ENCODE peak calls at places on chromosomes 4 and X, in eight cellular contexts. One of them, this sample, is unnamed.

GRCh38 chr4:10442976-10443375 is 14.2 kb downstream of the ZNF518B start:
- DNase-seq in PC-9: no peak
- DNase-seq in neural crest cell: no peak
- DNase-seq in progenitor cell of endocrine pancreas: no peak
- DNase-seq in AG04449: no peak
- DNase-seq in retinal pigment epithelial cell: no peak
- DNase-seq in AG10803: no peak
- DNase-seq in astrocyte of the cerebellum: no peak
- DNase-seq in this sample: no peak

GRCh38 chr4:88148560-88148959 is 9.9 kb downstream of the ABCG2 start:
- DNase-seq in PC-9: no peak
- DNase-seq in neural crest cell: no peak
- DNase-seq in progenitor cell of endocrine pancreas: no peak
- DNase-seq in AG04449: no peak
- DNase-seq in retinal pigment epithelial cell: no peak
- DNase-seq in AG10803: no peak
- DNase-seq in astrocyte of the cerebellum: no peak
- DNase-seq in this sample: no peak

GRCh38 chrX:45992402-45993123 is 552.7 kb downstream of the ZNF674 start:
- DNase-seq in PC-9: peak
- DNase-seq in neural crest cell: no peak
- DNase-seq in progenitor cell of endocrine pancreas: no peak
- DNase-seq in AG04449: no peak
- DNase-seq in retinal pigment epithelial cell: no peak
- DNase-seq in AG10803: no peak
- DNase-seq in astrocyte of the cerebellum: no peak
- DNase-seq in this sample: no peak

GRCh38 chrX:39724544-39724943 is 373.2 kb downstream of the BCOR start:
- DNase-seq in PC-9: no peak
- DNase-seq in neural crest cell: no peak
- DNase-seq in progenitor cell of endocrine pancreas: no peak
- DNase-seq in AG04449: no peak
- DNase-seq in retinal pigment epithelial cell: no peak
- DNase-seq in AG10803: no peak
- DNase-seq in astrocyte of the cerebellum: no peak
- DNase-seq in this sample: no peak

GRCh38 chrX:34619920-34620319 is 37.2 kb downstream of the TMEM47 start:
- DNase-seq in PC-9: no peak
- DNase-seq in neural crest cell: no peak
- DNase-seq in progenitor cell of endocrine pancreas: no peak
- DNase-seq in AG04449: no peak
- DNase-seq in retinal pigment epithelial cell: no peak
- DNase-seq in AG10803: no peak
- DNase-seq in astrocyte of the cerebellum: no peak
- DNase-seq in this sample: no peak

GRCh38 chrX:23810279-23810678 is 27.3 kb downstream of the SAT1 start:
- DNase-seq in PC-9: no peak
- DNase-seq in neural crest cell: no peak
- DNase-seq in progenitor cell of endocrine pancreas: no peak
- DNase-seq in AG04449: no peak
- DNase-seq in retinal pigment epithelial cell: no peak
- DNase-seq in AG10803: no peak
- DNase-seq in astrocyte of the cerebellum: no peak
- DNase-seq in this sample: no peak

GRCh38 chr4:26032572-26033320 is 118.7 kb downstream of the SMIM20 start:
- DNase-seq in PC-9: no peak
- DNase-seq in neural crest cell: no peak
- DNase-seq in progenitor cell of endocrine pancreas: no peak
- DNase-seq in AG04449: peak
- DNase-seq in retinal pigment epithelial cell: no peak
- DNase-seq in AG10803: peak
- DNase-seq in astrocyte of the cerebellum: peak
- DNase-seq in this sample: peak

GRCh38 chr4:183906736-183907651 is 1.9 kb downstream of the STOX2 start:
- DNase-seq in PC-9: no peak
- DNase-seq in neural crest cell: peak
- DNase-seq in progenitor cell of endocrine pancreas: peak
- DNase-seq in AG04449: no peak
- DNase-seq in retinal pigment epithelial cell: no peak
- DNase-seq in AG10803: no peak
- DNase-seq in astrocyte of the cerebellum: no peak
- DNase-seq in this sample: no peak

GRCh38 chr4:2795558-2796260 is 2.8 kb downstream of the SH3BP2 start:
- DNase-seq in PC-9: no peak
- DNase-seq in neural crest cell: no peak
- DNase-seq in progenitor cell of endocrine pancreas: no peak
- DNase-seq in AG04449: no peak
- DNase-seq in retinal pigment epithelial cell: no peak
- DNase-seq in AG10803: no peak
- DNase-seq in astrocyte of the cerebellum: no peak
- DNase-seq in this sample: no peak

GRCh38 chrX:154313147-154313546 is 17.6 kb downstream of the TKTL1 start:
- DNase-seq in PC-9: no peak
- DNase-seq in neural crest cell: peak
- DNase-seq in progenitor cell of endocrine pancreas: no peak
- DNase-seq in AG04449: no peak
- DNase-seq in retinal pigment epithelial cell: no peak
- DNase-seq in AG10803: no peak
- DNase-seq in astrocyte of the cerebellum: no peak
- DNase-seq in this sample: no peak

GRCh38 chr4:24248674-24249644 is 335.4 kb downstream of the DHX15 start:
- DNase-seq in PC-9: no peak
- DNase-seq in neural crest cell: no peak
- DNase-seq in progenitor cell of endocrine pancreas: no peak
- DNase-seq in AG04449: no peak
- DNase-seq in retinal pigment epithelial cell: no peak
- DNase-seq in AG10803: no peak
- DNase-seq in astrocyte of the cerebellum: no peak
- DNase-seq in this sample: no peak

GRCh38 chr4:828641-829271 is 2.8 kb upstream of the CPLX1 start:
- DNase-seq in PC-9: no peak
- DNase-seq in neural crest cell: no peak
- DNase-seq in progenitor cell of endocrine pancreas: no peak
- DNase-seq in AG04449: no peak
- DNase-seq in retinal pigment epithelial cell: no peak
- DNase-seq in AG10803: no peak
- DNase-seq in astrocyte of the cerebellum: no peak
- DNase-seq in this sample: no peak

GRCh38 chr4:108651068-108651794 is 832 bp downstream of the OSTC start:
- DNase-seq in PC-9: peak
- DNase-seq in neural crest cell: peak
- DNase-seq in progenitor cell of endocrine pancreas: no peak
- DNase-seq in AG04449: no peak
- DNase-seq in retinal pigment epithelial cell: no peak
- DNase-seq in AG10803: peak
- DNase-seq in astrocyte of the cerebellum: peak
- DNase-seq in this sample: no peak

GRCh38 chrX:14927391-14927790 is 54.2 kb downstream of the MOSPD2 start:
- DNase-seq in PC-9: no peak
- DNase-seq in neural crest cell: no peak
- DNase-seq in progenitor cell of endocrine pancreas: no peak
- DNase-seq in AG04449: no peak
- DNase-seq in retinal pigment epithelial cell: no peak
- DNase-seq in AG10803: peak
- DNase-seq in astrocyte of the cerebellum: peak
- DNase-seq in this sample: no peak

GRCh38 chr4:140137654-140138053 is 16.3 kb downstream of the MAML3 start:
- DNase-seq in PC-9: peak
- DNase-seq in neural crest cell: no peak
- DNase-seq in progenitor cell of endocrine pancreas: no peak
- DNase-seq in AG04449: no peak
- DNase-seq in retinal pigment epithelial cell: no peak
- DNase-seq in AG10803: peak
- DNase-seq in astrocyte of the cerebellum: no peak
- DNase-seq in this sample: no peak

GRCh38 chr4:1192091-1192492 is 19.7 kb upstream of the SPON2 start:
- DNase-seq in PC-9: peak
- DNase-seq in neural crest cell: no peak
- DNase-seq in progenitor cell of endocrine pancreas: no peak
- DNase-seq in AG04449: peak
- DNase-seq in retinal pigment epithelial cell: peak
- DNase-seq in AG10803: peak
- DNase-seq in astrocyte of the cerebellum: peak
- DNase-seq in this sample: peak

GRCh38 chr4:52713456-52713937 is 37.7 kb downstream of the ERVMER34-1 start:
- DNase-seq in PC-9: no peak
- DNase-seq in neural crest cell: no peak
- DNase-seq in progenitor cell of endocrine pancreas: no peak
- DNase-seq in AG04449: no peak
- DNase-seq in retinal pigment epithelial cell: no peak
- DNase-seq in AG10803: no peak
- DNase-seq in astrocyte of the cerebellum: no peak
- DNase-seq in this sample: no peak

GRCh38 chrX:68693481-68694410 is 46.3 kb downstream of the STARD8 start:
- DNase-seq in PC-9: no peak
- DNase-seq in neural crest cell: peak
- DNase-seq in progenitor cell of endocrine pancreas: peak
- DNase-seq in AG04449: no peak
- DNase-seq in retinal pigment epithelial cell: no peak
- DNase-seq in AG10803: peak
- DNase-seq in astrocyte of the cerebellum: peak
- DNase-seq in this sample: no peak

GRCh38 chrX:13094780-13095425 is 50.5 kb upstream of the FAM9C start:
- DNase-seq in PC-9: no peak
- DNase-seq in neural crest cell: no peak
- DNase-seq in progenitor cell of endocrine pancreas: no peak
- DNase-seq in AG04449: no peak
- DNase-seq in retinal pigment epithelial cell: no peak
- DNase-seq in AG10803: peak
- DNase-seq in astrocyte of the cerebellum: no peak
- DNase-seq in this sample: no peak

GRCh38 chr4:111641813-111642579 is 503.3 kb upstream of the FAM241A start:
- DNase-seq in PC-9: peak
- DNase-seq in neural crest cell: peak
- DNase-seq in progenitor cell of endocrine pancreas: peak
- DNase-seq in AG04449: peak
- DNase-seq in retinal pigment epithelial cell: peak
- DNase-seq in AG10803: peak
- DNase-seq in astrocyte of the cerebellum: peak
- DNase-seq in this sample: peak

GRCh38 chr4:186554485-186554884 is 882 bp downstream of the MTNR1A start:
- DNase-seq in PC-9: no peak
- DNase-seq in neural crest cell: peak
- DNase-seq in progenitor cell of endocrine pancreas: no peak
- DNase-seq in AG04449: no peak
- DNase-seq in retinal pigment epithelial cell: no peak
- DNase-seq in AG10803: peak
- DNase-seq in astrocyte of the cerebellum: no peak
- DNase-seq in this sample: no peak
- TF ChIP-seq CTCF in PC-9: no peak
- TF ChIP-seq CTCF in neural crest cell: peak
- TF ChIP-seq CTCF in progenitor cell of endocrine pancreas: peak
- TF ChIP-seq CTCF in AG04449: no peak
- TF ChIP-seq CTCF in retinal pigment epithelial cell: peak
- TF ChIP-seq CTCF in AG10803: peak
- TF ChIP-seq CTCF in astrocyte of the cerebellum: no peak
- TF ChIP-seq CTCF in this sample: peak

DNA sequence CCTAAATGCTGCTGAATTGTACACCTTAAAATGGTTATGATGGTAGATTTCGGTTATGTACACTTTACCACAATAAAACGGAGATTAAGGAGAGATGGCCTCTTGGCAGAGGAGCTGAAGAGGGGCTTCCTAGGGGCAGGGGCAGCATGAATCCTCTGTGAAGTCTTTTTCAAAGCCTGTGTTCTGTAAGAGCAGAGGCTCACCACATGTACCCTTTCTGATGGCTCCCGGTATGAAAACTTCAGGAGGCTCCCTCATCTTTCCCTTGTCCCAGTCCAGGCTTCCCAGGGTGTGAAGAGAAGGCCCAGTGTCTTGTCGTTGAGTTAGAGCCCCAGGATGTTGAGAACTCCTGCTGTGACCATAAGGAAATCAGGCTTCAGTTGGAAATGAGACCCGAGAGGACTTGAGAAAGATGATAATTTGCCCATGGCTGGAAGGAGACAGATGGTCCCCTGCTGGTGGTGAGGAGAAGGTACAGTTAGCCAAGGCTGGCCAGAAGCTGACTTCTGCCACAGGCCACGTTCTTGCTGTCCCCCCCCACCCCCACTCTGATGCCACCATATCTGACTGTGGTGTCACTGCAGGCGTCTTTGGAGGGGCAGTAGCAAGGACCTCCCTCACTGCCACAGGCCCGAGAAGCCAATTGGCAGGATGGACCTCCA is 31.8 kb upstream of the MTM1 start:
- DNase-seq in PC-9: no peak
- DNase-seq in neural crest cell: no peak
- DNase-seq in progenitor cell of endocrine pancreas: no peak
- DNase-seq in AG04449: no peak
- DNase-seq in retinal pigment epithelial cell: no peak
- DNase-seq in AG10803: no peak
- DNase-seq in astrocyte of the cerebellum: no peak
- DNase-seq in this sample: no peak
- TF ChIP-seq CTCF in PC-9: peak
- TF ChIP-seq CTCF in neural crest cell: no peak
- TF ChIP-seq CTCF in progenitor cell of endocrine pancreas: peak
- TF ChIP-seq CTCF in AG04449: peak
- TF ChIP-seq CTCF in retinal pigment epithelial cell: peak
- TF ChIP-seq CTCF in AG10803: no peak
- TF ChIP-seq CTCF in astrocyte of the cerebellum: no peak
- TF ChIP-seq CTCF in this sample: peak

DNA sequence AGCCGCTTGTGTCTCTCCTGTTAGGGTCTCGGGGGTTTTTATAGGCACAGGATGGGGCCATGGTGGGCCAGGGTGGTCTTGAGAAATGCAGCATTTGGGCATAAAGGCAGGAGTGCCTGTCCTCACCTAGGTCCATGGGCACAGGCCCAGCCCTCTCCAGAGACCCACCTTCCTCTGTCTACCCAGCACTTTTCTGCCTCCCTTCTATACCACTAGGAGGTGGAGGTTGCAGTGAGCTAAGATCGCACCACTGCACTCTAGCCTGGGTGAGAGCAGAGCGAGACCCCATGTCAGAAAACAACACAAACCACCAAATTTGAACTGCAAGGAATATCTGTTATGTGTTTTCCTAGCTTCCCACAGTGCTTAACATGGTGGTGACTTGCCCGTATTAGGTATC is 38.0 kb downstream of the MOB1B start:
- DNase-seq in PC-9: no peak
- DNase-seq in neural crest cell: no peak
- DNase-seq in progenitor cell of endocrine pancreas: no peak
- DNase-seq in AG04449: no peak
- DNase-seq in retinal pigment epithelial cell: no peak
- DNase-seq in AG10803: no peak
- DNase-seq in astrocyte of the cerebellum: no peak
- DNase-seq in this sample: no peak
- TF ChIP-seq CTCF in PC-9: no peak
- TF ChIP-seq CTCF in neural crest cell: no peak
- TF ChIP-seq CTCF in progenitor cell of endocrine pancreas: no peak
- TF ChIP-seq CTCF in AG04449: no peak
- TF ChIP-seq CTCF in retinal pigment epithelial cell: no peak
- TF ChIP-seq CTCF in AG10803: no peak
- TF ChIP-seq CTCF in astrocyte of the cerebellum: no peak
- TF ChIP-seq CTCF in this sample: peak

DNA sequence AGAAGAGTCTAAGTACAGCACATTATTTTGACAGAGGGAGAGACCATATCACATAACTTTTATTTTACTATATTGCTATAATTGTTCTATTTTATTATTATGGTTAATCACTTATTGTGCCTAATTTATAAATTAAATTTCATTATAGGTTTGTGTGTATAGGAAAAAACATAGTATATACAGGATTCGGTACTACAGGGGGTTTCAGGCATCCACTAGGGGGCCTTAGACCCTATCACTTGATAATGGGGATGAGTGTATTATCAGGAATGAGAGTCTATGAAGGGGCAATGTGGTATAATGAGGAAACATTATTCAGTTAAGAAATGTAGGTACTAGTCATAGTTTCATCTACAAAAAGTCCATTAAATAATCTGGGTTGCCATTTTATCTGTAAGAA is 833.1 kb downstream of the C4orf33 start:
- DNase-seq in PC-9: no peak
- DNase-seq in neural crest cell: peak
- DNase-seq in progenitor cell of endocrine pancreas: no peak
- DNase-seq in AG04449: no peak
- DNase-seq in retinal pigment epithelial cell: no peak
- DNase-seq in AG10803: no peak
- DNase-seq in astrocyte of the cerebellum: no peak
- DNase-seq in this sample: no peak
- TF ChIP-seq CTCF in PC-9: peak
- TF ChIP-seq CTCF in neural crest cell: peak
- TF ChIP-seq CTCF in progenitor cell of endocrine pancreas: peak
- TF ChIP-seq CTCF in AG04449: peak
- TF ChIP-seq CTCF in retinal pigment epithelial cell: peak
- TF ChIP-seq CTCF in AG10803: no peak
- TF ChIP-seq CTCF in astrocyte of the cerebellum: peak
- TF ChIP-seq CTCF in this sample: peak

This sample was measured in epithelial cell of proximal tubule.